ENCODE peak calls at places on chromosomes 6 and 20, in ten cellular contexts. One of them, this sample, is unnamed.
A peak's percentile ranks its signal among the peaks of the same experiment; 100 is the strongest.

GRCh38 chr6:35396991-35397390 is 54.6 kb downstream of the PPARD start:
- DNase-seq in naive thymus-derived CD4-positive, alpha-beta T cell: no peak
- DNase-seq in pancreas: peak; percentile 31
- DNase-seq in fibroblast of lung: peak; percentile 34
- DNase-seq in mesenchymal stem cell: no peak
- DNase-seq in CD8-positive, alpha-beta T cell: no peak
- DNase-seq in IMR-90: peak; percentile 60
- DNase-seq in A549: no peak
- DNase-seq in CD4-positive, alpha-beta memory T cell: no peak
- DNase-seq in SJSA1: no peak
- DNase-seq in this sample: no peak

GRCh38 chr20:25223179-25223661 is 24.7 kb upstream of the PYGB start:
- DNase-seq in naive thymus-derived CD4-positive, alpha-beta T cell: no peak
- DNase-seq in pancreas: no peak
- DNase-seq in fibroblast of lung: peak; percentile 97
- DNase-seq in mesenchymal stem cell: peak; percentile 96
- DNase-seq in CD8-positive, alpha-beta T cell: no peak
- DNase-seq in IMR-90: peak; percentile 97
- DNase-seq in A549: peak; percentile 92
- DNase-seq in CD4-positive, alpha-beta memory T cell: no peak
- DNase-seq in SJSA1: peak; percentile 94
- DNase-seq in this sample: peak; percentile 98

GRCh38 chr6:56356431-56356830 is 109.1 kb upstream of the COL21A1 start:
- DNase-seq in naive thymus-derived CD4-positive, alpha-beta T cell: no peak
- DNase-seq in pancreas: no peak
- DNase-seq in fibroblast of lung: peak; percentile 71
- DNase-seq in mesenchymal stem cell: peak; percentile 28
- DNase-seq in CD8-positive, alpha-beta T cell: no peak
- DNase-seq in IMR-90: peak; percentile 44
- DNase-seq in A549: no peak
- DNase-seq in CD4-positive, alpha-beta memory T cell: no peak
- DNase-seq in SJSA1: no peak
- DNase-seq in this sample: peak; percentile 20

GRCh38 chr20:9401381-9401780 is 113.0 kb upstream of the LAMP5 start:
- DNase-seq in naive thymus-derived CD4-positive, alpha-beta T cell: no peak
- DNase-seq in pancreas: no peak
- DNase-seq in fibroblast of lung: no peak
- DNase-seq in mesenchymal stem cell: no peak
- DNase-seq in CD8-positive, alpha-beta T cell: no peak
- DNase-seq in IMR-90: no peak
- DNase-seq in A549: no peak
- DNase-seq in CD4-positive, alpha-beta memory T cell: no peak
- DNase-seq in SJSA1: no peak
- DNase-seq in this sample: no peak

GRCh38 chr20:41098703-41099250 is 38.6 kb upstream of the PLCG1 start:
- DNase-seq in naive thymus-derived CD4-positive, alpha-beta T cell: no peak
- DNase-seq in pancreas: no peak
- DNase-seq in fibroblast of lung: no peak
- DNase-seq in mesenchymal stem cell: peak; percentile 58
- DNase-seq in CD8-positive, alpha-beta T cell: no peak
- DNase-seq in IMR-90: peak; percentile 73
- DNase-seq in A549: no peak
- DNase-seq in CD4-positive, alpha-beta memory T cell: no peak
- DNase-seq in SJSA1: no peak
- DNase-seq in this sample: no peak

GRCh38 chr6:105272783-105273182 is 93.0 kb upstream of the POPDC3 start:
- DNase-seq in naive thymus-derived CD4-positive, alpha-beta T cell: no peak
- DNase-seq in pancreas: peak; percentile 47
- DNase-seq in fibroblast of lung: peak; percentile 35
- DNase-seq in mesenchymal stem cell: no peak
- DNase-seq in CD8-positive, alpha-beta T cell: no peak
- DNase-seq in IMR-90: peak; percentile 44
- DNase-seq in A549: peak; percentile 16
- DNase-seq in CD4-positive, alpha-beta memory T cell: no peak
- DNase-seq in SJSA1: no peak
- DNase-seq in this sample: no peak

GRCh38 chr6:37127961-37128862 is 41.7 kb upstream of the PIM1 start:
- DNase-seq in naive thymus-derived CD4-positive, alpha-beta T cell: no peak
- DNase-seq in pancreas: no peak
- DNase-seq in fibroblast of lung: peak; percentile 77
- DNase-seq in mesenchymal stem cell: peak; percentile 46
- DNase-seq in CD8-positive, alpha-beta T cell: no peak
- DNase-seq in IMR-90: peak; percentile 74
- DNase-seq in A549: peak; percentile 48
- DNase-seq in CD4-positive, alpha-beta memory T cell: no peak
- DNase-seq in SJSA1: no peak
- DNase-seq in this sample: peak; percentile 57

GRCh38 chr20:278607-279571 is 11.7 kb downstream of the C20orf96 start:
- DNase-seq in naive thymus-derived CD4-positive, alpha-beta T cell: no peak
- DNase-seq in pancreas: no peak
- DNase-seq in fibroblast of lung: no peak
- DNase-seq in mesenchymal stem cell: no peak
- DNase-seq in CD8-positive, alpha-beta T cell: no peak
- DNase-seq in IMR-90: no peak
- DNase-seq in A549: no peak
- DNase-seq in CD4-positive, alpha-beta memory T cell: no peak
- DNase-seq in SJSA1: no peak
- DNase-seq in this sample: no peak

GRCh38 chr6:44660561-44661220 is 273.2 kb downstream of the CDC5L start:
- DNase-seq in naive thymus-derived CD4-positive, alpha-beta T cell: no peak
- DNase-seq in pancreas: no peak
- DNase-seq in fibroblast of lung: peak; percentile 95
- DNase-seq in mesenchymal stem cell: no peak
- DNase-seq in CD8-positive, alpha-beta T cell: no peak
- DNase-seq in IMR-90: no peak
- DNase-seq in A549: no peak
- DNase-seq in CD4-positive, alpha-beta memory T cell: no peak
- DNase-seq in SJSA1: no peak
- DNase-seq in this sample: no peak

GRCh38 chr6:58073263-58073662 is 755.8 kb downstream of the PRIM2 start:
- DNase-seq in naive thymus-derived CD4-positive, alpha-beta T cell: no peak
- DNase-seq in pancreas: no peak
- DNase-seq in fibroblast of lung: no peak
- DNase-seq in mesenchymal stem cell: no peak
- DNase-seq in CD8-positive, alpha-beta T cell: no peak
- DNase-seq in IMR-90: no peak
- DNase-seq in A549: no peak
- DNase-seq in CD4-positive, alpha-beta memory T cell: no peak
- DNase-seq in SJSA1: no peak
- DNase-seq in this sample: no peak

GRCh38 chr6:99514089-99514488 is 1.1 kb downstream of the USP45 start:
- DNase-seq in naive thymus-derived CD4-positive, alpha-beta T cell: no peak
- DNase-seq in pancreas: no peak
- DNase-seq in fibroblast of lung: peak; percentile 10
- DNase-seq in mesenchymal stem cell: peak; percentile 22
- DNase-seq in CD8-positive, alpha-beta T cell: no peak
- DNase-seq in IMR-90: peak; percentile 15
- DNase-seq in A549: no peak
- DNase-seq in CD4-positive, alpha-beta memory T cell: no peak
- DNase-seq in SJSA1: no peak
- DNase-seq in this sample: peak; percentile 15
- H3K4me3 ChIP-seq in naive thymus-derived CD4-positive, alpha-beta T cell: peak overlapping the region; percentile 75
- H3K4me3 ChIP-seq in pancreas: no peak overlapping the region
- H3K4me3 ChIP-seq in fibroblast of lung: peak overlapping the region; percentile 82
- H3K4me3 ChIP-seq in mesenchymal stem cell: no peak overlapping the region
- H3K4me3 ChIP-seq in CD8-positive, alpha-beta T cell: no peak overlapping the region
- H3K4me3 ChIP-seq in IMR-90: peak overlapping the region; percentile 33
- H3K4me3 ChIP-seq in A549: peak overlapping the region; percentile 75
- H3K4me3 ChIP-seq in CD4-positive, alpha-beta memory T cell: no peak overlapping the region
- H3K4me3 ChIP-seq in SJSA1: peak overlapping the region; percentile 80
- H3K4me3 ChIP-seq in this sample: peak overlapping the region; percentile 84

GRCh38 chr6:27129917-27130316 is 117.6 kb upstream of the PRSS16 start:
- DNase-seq in naive thymus-derived CD4-positive, alpha-beta T cell: no peak
- DNase-seq in pancreas: no peak
- DNase-seq in fibroblast of lung: no peak
- DNase-seq in mesenchymal stem cell: no peak
- DNase-seq in CD8-positive, alpha-beta T cell: no peak
- DNase-seq in IMR-90: no peak
- DNase-seq in A549: no peak
- DNase-seq in CD4-positive, alpha-beta memory T cell: no peak
- DNase-seq in SJSA1: no peak
- DNase-seq in this sample: no peak
- H3K27ac ChIP-seq in naive thymus-derived CD4-positive, alpha-beta T cell: no peak overlapping the region
- H3K27ac ChIP-seq in pancreas: no peak overlapping the region
- H3K27ac ChIP-seq in fibroblast of lung: no peak overlapping the region
- H3K27ac ChIP-seq in mesenchymal stem cell: no peak overlapping the region
- H3K27ac ChIP-seq in CD8-positive, alpha-beta T cell: no peak overlapping the region
- H3K27ac ChIP-seq in IMR-90: peak overlapping the region; percentile 9
- H3K27ac ChIP-seq in A549: peak overlapping the region; percentile 82
- H3K27ac ChIP-seq in CD4-positive, alpha-beta memory T cell: no peak overlapping the region
- H3K27ac ChIP-seq in SJSA1: peak overlapping the region; percentile 96
- H3K27ac ChIP-seq in this sample: no peak overlapping the region

DNA sequence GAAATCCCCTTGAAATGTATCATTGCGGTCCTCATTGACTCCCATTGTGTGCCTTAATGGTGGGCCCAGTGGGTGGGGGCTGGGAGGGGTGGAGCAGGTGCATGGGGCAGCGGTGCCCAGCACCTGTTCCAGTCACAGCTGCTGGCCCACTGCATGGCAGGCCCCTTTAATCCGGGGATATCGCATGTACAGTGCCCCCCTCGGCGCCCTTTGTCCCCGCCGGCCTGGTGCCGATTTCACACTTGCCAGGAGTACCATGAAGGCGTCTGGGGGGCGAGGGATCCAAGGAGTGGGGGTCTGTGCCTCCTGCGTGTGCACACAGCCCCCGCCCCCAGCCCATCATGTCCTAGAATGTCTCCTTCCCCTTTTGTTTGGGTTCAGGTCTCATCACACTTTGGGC is 2.8 kb downstream of the SNAI1 start:
- DNase-seq in naive thymus-derived CD4-positive, alpha-beta T cell: no peak
- DNase-seq in pancreas: no peak
- DNase-seq in fibroblast of lung: no peak
- DNase-seq in mesenchymal stem cell: no peak
- DNase-seq in CD8-positive, alpha-beta T cell: no peak
- DNase-seq in IMR-90: no peak
- DNase-seq in A549: no peak
- DNase-seq in CD4-positive, alpha-beta memory T cell: no peak
- DNase-seq in SJSA1: no peak
- DNase-seq in this sample: no peak
- H3K4me3 ChIP-seq in naive thymus-derived CD4-positive, alpha-beta T cell: no peak overlapping the region
- H3K4me3 ChIP-seq in pancreas: no peak overlapping the region
- H3K4me3 ChIP-seq in fibroblast of lung: peak overlapping the region; percentile 95
- H3K4me3 ChIP-seq in mesenchymal stem cell: no peak overlapping the region
- H3K4me3 ChIP-seq in CD8-positive, alpha-beta T cell: no peak overlapping the region
- H3K4me3 ChIP-seq in IMR-90: peak overlapping the region; percentile 32
- H3K4me3 ChIP-seq in A549: peak overlapping the region; percentile 69
- H3K4me3 ChIP-seq in CD4-positive, alpha-beta memory T cell: no peak overlapping the region
- H3K4me3 ChIP-seq in SJSA1: peak overlapping the region; percentile 88
- H3K4me3 ChIP-seq in this sample: peak overlapping the region; percentile 97

GRCh38 chr6:79384845-79385244 is 150.4 kb upstream of the HMGN3 start:
- DNase-seq in naive thymus-derived CD4-positive, alpha-beta T cell: no peak
- DNase-seq in pancreas: no peak
- DNase-seq in fibroblast of lung: peak; percentile 29
- DNase-seq in mesenchymal stem cell: no peak
- DNase-seq in CD8-positive, alpha-beta T cell: no peak
- DNase-seq in IMR-90: no peak
- DNase-seq in A549: no peak
- DNase-seq in CD4-positive, alpha-beta memory T cell: no peak
- DNase-seq in SJSA1: no peak
- DNase-seq in this sample: peak; percentile 64

GRCh38 chr6:79385333-79385732 is 150.9 kb upstream of the HMGN3 start:
- DNase-seq in naive thymus-derived CD4-positive, alpha-beta T cell: no peak
- DNase-seq in pancreas: no peak
- DNase-seq in fibroblast of lung: no peak
- DNase-seq in mesenchymal stem cell: no peak
- DNase-seq in CD8-positive, alpha-beta T cell: no peak
- DNase-seq in IMR-90: no peak
- DNase-seq in A549: no peak
- DNase-seq in CD4-positive, alpha-beta memory T cell: no peak
- DNase-seq in SJSA1: no peak
- DNase-seq in this sample: no peak

GRCh38 chr6:79391511-79391910 is 145.7 kb downstream of the LCA5 start:
- DNase-seq in naive thymus-derived CD4-positive, alpha-beta T cell: no peak
- DNase-seq in pancreas: no peak
- DNase-seq in fibroblast of lung: no peak
- DNase-seq in mesenchymal stem cell: no peak
- DNase-seq in CD8-positive, alpha-beta T cell: no peak
- DNase-seq in IMR-90: no peak
- DNase-seq in A549: no peak
- DNase-seq in CD4-positive, alpha-beta memory T cell: no peak
- DNase-seq in SJSA1: no peak
- DNase-seq in this sample: no peak

DNA sequence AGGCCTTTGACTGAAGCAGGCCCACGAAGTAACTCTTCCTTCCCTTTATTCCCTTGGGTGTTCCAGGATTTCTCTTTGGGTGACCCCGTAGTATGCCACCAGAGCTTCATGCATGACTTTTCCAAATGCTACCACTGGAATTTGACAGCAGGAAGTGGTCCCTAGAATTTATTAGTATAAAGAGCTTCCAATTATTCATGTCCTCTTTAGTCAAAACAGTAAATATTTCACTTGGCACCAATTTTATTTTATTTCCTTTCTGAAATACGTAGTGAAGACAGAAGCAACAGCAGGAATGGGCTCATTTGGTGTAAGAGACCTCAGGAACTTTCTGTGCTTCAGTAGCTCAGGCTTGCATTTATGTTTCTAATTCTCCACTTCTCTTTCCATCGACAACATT is 151.3 kb downstream of the LCA5 start:
- DNase-seq in naive thymus-derived CD4-positive, alpha-beta T cell: no peak
- DNase-seq in pancreas: no peak
- DNase-seq in fibroblast of lung: peak; percentile 0
- DNase-seq in mesenchymal stem cell: no peak
- DNase-seq in CD8-positive, alpha-beta T cell: no peak
- DNase-seq in IMR-90: no peak
- DNase-seq in A549: no peak
- DNase-seq in CD4-positive, alpha-beta memory T cell: no peak
- DNase-seq in SJSA1: no peak
- DNase-seq in this sample: peak; percentile 15
- H3K27ac ChIP-seq in naive thymus-derived CD4-positive, alpha-beta T cell: no peak overlapping the region
- H3K27ac ChIP-seq in pancreas: no peak overlapping the region
- H3K27ac ChIP-seq in fibroblast of lung: no peak overlapping the region
- H3K27ac ChIP-seq in mesenchymal stem cell: no peak overlapping the region
- H3K27ac ChIP-seq in CD8-positive, alpha-beta T cell: no peak overlapping the region
- H3K27ac ChIP-seq in IMR-90: no peak overlapping the region
- H3K27ac ChIP-seq in A549: no peak overlapping the region
- H3K27ac ChIP-seq in CD4-positive, alpha-beta memory T cell: no peak overlapping the region
- H3K27ac ChIP-seq in SJSA1: no peak overlapping the region
- H3K27ac ChIP-seq in this sample: peak overlapping the region; percentile 32

GRCh38 chr6:169654590-169655391 is 47.0 kb downstream of the WDR27 start:
- DNase-seq in naive thymus-derived CD4-positive, alpha-beta T cell: peak; percentile 59
- DNase-seq in pancreas: peak; percentile 77
- DNase-seq in fibroblast of lung: peak; percentile 79
- DNase-seq in mesenchymal stem cell: no peak
- DNase-seq in CD8-positive, alpha-beta T cell: peak; percentile 58
- DNase-seq in IMR-90: peak; percentile 61
- DNase-seq in A549: peak; percentile 32
- DNase-seq in CD4-positive, alpha-beta memory T cell: peak; percentile 73
- DNase-seq in SJSA1: peak; percentile 72
- DNase-seq in this sample: peak; percentile 55
- H3K4me3 ChIP-seq in naive thymus-derived CD4-positive, alpha-beta T cell: peak overlapping the region; percentile 64
- H3K4me3 ChIP-seq in pancreas: no peak overlapping the region
- H3K4me3 ChIP-seq in fibroblast of lung: peak overlapping the region; percentile 63
- H3K4me3 ChIP-seq in mesenchymal stem cell: no peak overlapping the region
- H3K4me3 ChIP-seq in CD8-positive, alpha-beta T cell: peak overlapping the region; percentile 52
- H3K4me3 ChIP-seq in IMR-90: peak overlapping the region; percentile 55
- H3K4me3 ChIP-seq in A549: peak overlapping the region; percentile 30
- H3K4me3 ChIP-seq in CD4-positive, alpha-beta memory T cell: peak overlapping the region; percentile 81
- H3K4me3 ChIP-seq in SJSA1: peak overlapping the region; percentile 42
- H3K4me3 ChIP-seq in this sample: peak overlapping the region; percentile 60